ENCODE peak calls at places on chromosomes 12 and 14, in six cellular contexts. W is CD4-positive, alpha-beta memory T cell; V is GM10248; Y is naive thymus-derived CD8-positive, alpha-beta T cell; O is choroid plexus epithelial cell; A is right cardiac atrium. P is an unnamed sample.
A peak's percentile ranks its signal among the peaks of the same experiment; 100 is the strongest.

GRCh38 chr14:72766296-72766695 is 127.6 kb downstream of the DPF3 start:
- DNase-seq in W (no peak), V (no peak), Y (no peak), O (no peak), A (no peak), P (no peak)

GRCh38 chr14:105439710-105440553 is 20.3 kb downstream of the MTA1 start:
- DNase-seq in W (no peak), V (no peak), Y (no peak), O (no peak), A (peak; percentile 66), P (no peak)

GRCh38 chr12:131808744-131809371 is 19.3 kb upstream of the MMP17 start:
- DNase-seq in W (peak; percentile 23), V (peak; percentile 83), Y (peak; percentile 27), O (peak; percentile 47), A (peak; percentile 84), P (no peak)

GRCh38 chr12:52649066-52649465 is 2.9 kb downstream of the KRT2 start:
- DNase-seq in W (no peak), V (no peak), Y (no peak), O (no peak), A (no peak), P (no peak)

GRCh38 chr12:3273409-3273853 is 196.3 kb downstream of the TSPAN9 start:
- DNase-seq in W (no peak), V (no peak), Y (no peak), O (no peak), A (no peak), P (no peak)

GRCh38 chr12:116136340-116136739 is 141.2 kb downstream of the MED13L start:
- DNase-seq in W (no peak), V (no peak), Y (no peak), O (peak; percentile 81), A (no peak), P (no peak)

GRCh38 chr12:503111-503761 is 43.5 kb downstream of the B4GALNT3 start:
- DNase-seq in W (no peak), V (no peak), Y (no peak), O (no peak), A (no peak), P (no peak)

GRCh38 chr14:105168979-105169507 is 467 bp upstream of the JAG2 start:
- DNase-seq in W (peak; percentile 26), V (no peak), Y (no peak), O (no peak), A (no peak), P (no peak)

GRCh38 chr12:71046215-71046614 is 111.6 kb downstream of the TSPAN8 start:
- DNase-seq in W (no peak), V (no peak), Y (no peak), O (peak; percentile 75), A (no peak), P (no peak)

GRCh38 chr14:64422753-64423152 is 34.6 kb downstream of the MTHFD1 start:
- DNase-seq in W (no peak), V (no peak), Y (no peak), O (no peak), A (no peak), P (no peak)

GRCh38 chr12:115303751-115304309 is 619.9 kb upstream of the TBX3 start:
- DNase-seq in W (no peak), V (no peak), Y (no peak), O (peak; percentile 17), A (no peak), P (no peak)

GRCh38 chr12:15701721-15702156 is 87.4 kb downstream of the EPS8 start:
- DNase-seq in W (no peak), V (no peak), Y (no peak), O (peak; percentile 80), A (no peak), P (no peak)

GRCh38 chr12:97173672-97174385 is 266.8 kb downstream of the NEDD1 start:
- DNase-seq in W (no peak), V (no peak), Y (no peak), O (no peak), A (no peak), P (no peak)

GRCh38 chr12:22412581-22412980 is 78.1 kb upstream of the ST8SIA1 start:
- DNase-seq in W (no peak), V (no peak), Y (no peak), O (no peak), A (no peak), P (no peak)

GRCh38 chr14:104795781-104796681 is 483 bp upstream of the AKT1 start:
- DNase-seq in W (peak; percentile 33), V (peak; percentile 89), Y (peak; percentile 33), O (peak; percentile 39), A (peak; percentile 86), P (no peak)

GRCh38 chr14:20679907-20680306 is 4.5 kb upstream of the RNASE4 start:
- DNase-seq in W (no peak), V (no peak), Y (no peak), O (peak; percentile 36), A (no peak), P (no peak)

GRCh38 chr12:49924847-49925246 is 21.1 kb upstream of the FAIM2 start:
- DNase-seq in W (no peak), V (no peak), Y (no peak), O (no peak), A (no peak), P (no peak)

GRCh38 chr12:109256011-109256410 is 53.1 kb downstream of the FOXN4 start:
- DNase-seq in W (no peak), V (no peak), Y (no peak), O (no peak), A (no peak), P (no peak)

GRCh38 chr12:93107514-93107942 is 178.4 kb upstream of the EEA1 start:
- DNase-seq in W (no peak), V (no peak), Y (no peak), O (peak; percentile 68), A (no peak), P (no peak)

GRCh38 chr12:98002887-98003493 is 512.4 kb upstream of the TMPO start:
- DNase-seq in W (no peak), V (peak; percentile 30), Y (no peak), O (peak; percentile 41), A (no peak), P (peak; percentile 13)

GRCh38 chr12:72267974-72268373 is 4.2 kb upstream of the TRHDE start:
- DNase-seq in W (no peak), V (no peak), Y (no peak), O (peak; percentile 59), A (no peak), P (no peak)

GRCh38 chr14:75069021-75069810 is at the start of gene ZC2HC1C:
- DNase-seq in W (peak; percentile 37), V (peak; percentile 87), Y (peak; percentile 36), O (peak; percentile 91), A (peak; percentile 99), P (peak; percentile 34)

GRCh38 chr12:80269953-80270552 is 170.7 kb downstream of the OTOGL start:
- DNase-seq in W (peak; percentile 8), V (peak; percentile 14), Y (peak; percentile 12), O (peak; percentile 72), A (no peak), P (no peak)

GRCh38 chr12:23493690-23494101 is 455.8 kb downstream of the SOX5 start:
- DNase-seq in W (no peak), V (no peak), Y (no peak), O (no peak), A (no peak), P (no peak)

GRCh38 chr12:107415834-107416233 is 269.8 kb upstream of the PWP1 start:
- DNase-seq in W (no peak), V (no peak), Y (no peak), O (no peak), A (no peak), P (no peak)

GRCh38 chr14:49766839-49767238 is 1.1 kb upstream of the KLHDC2 start:
- DNase-seq in W (no peak), V (no peak), Y (no peak), O (no peak), A (no peak), P (no peak)

GRCh38 chr12:115227137-115227615 is 543.2 kb upstream of the TBX3 start:
- DNase-seq in W (no peak), V (no peak), Y (no peak), O (peak; percentile 69), A (peak; percentile 63), P (no peak)

GRCh38 chr12:128969480-128970055 is 116.3 kb downstream of the GLT1D1 start:
- DNase-seq in W (no peak), V (peak; percentile 72), Y (no peak), O (peak; percentile 20), A (no peak), P (no peak)

GRCh38 chr14:98177551-98177950 is 1094.4 kb downstream of the BCL11B start:
- DNase-seq in W (no peak), V (no peak), Y (no peak), O (no peak), A (no peak), P (no peak)

GRCh38 chr14:98082833-98083232 is 1189.2 kb downstream of the BCL11B start:
- DNase-seq in W (no peak), V (no peak), Y (no peak), O (no peak), A (no peak), P (no peak)